ENCODE peak calls at places on chromosomes 12 and 14, in eight cellular contexts. X is endothelial cell of umbilical vein, Z is esophagus muscularis mucosa, C is uterus, R is transverse colon, P is brain microvascular endothelial cell, J is GM23338, V is adrenal gland. M is an unnamed sample.

GRCh38 chr14:31360919-31361662 is 59.3 kb downstream of the HEATR5A start:
- DNase-seq in X (peak), Z (no peak), C (no peak), R (no peak), P (no peak), J (no peak), V (no peak), M (no peak)

GRCh38 chr12:34406996-34407300 is 384.7 kb downstream of the ALG10 start:
- DNase-seq in X (no peak), Z (no peak), C (peak), R (peak), P (no peak), J (no peak), V (peak), M (no peak)

GRCh38 chr12:65306603-65307501 is 28.4 kb downstream of the MSRB3 start:
- DNase-seq in X (peak), Z (no peak), C (peak), R (peak), P (peak), J (peak), V (peak), M (no peak)

GRCh38 chr12:47881826-47882427 is 22.9 kb downstream of the VDR start:
- DNase-seq in X (no peak), Z (no peak), C (peak), R (no peak), P (peak), J (no peak), V (no peak), M (no peak)

GRCh38 chr14:52553671-52554575 is 1.3 kb downstream of the GPR137C start:
- DNase-seq in X (peak), Z (peak), C (peak), R (peak), P (peak), J (peak), V (peak), M (peak)

GRCh38 chr14:67370830-67371229 is 10.7 kb downstream of the EIF2S1 start:
- DNase-seq in X (peak), Z (no peak), C (no peak), R (no peak), P (peak), J (no peak), V (no peak), M (no peak)

GRCh38 chr14:98174031-98174430 is 1098.0 kb downstream of the BCL11B start:
- DNase-seq in X (no peak), Z (no peak), C (no peak), R (no peak), P (no peak), J (no peak), V (no peak), M (no peak)

GRCh38 chr12:47818701-47819543 is 781 bp downstream of the HDAC7 start:
- DNase-seq in X (peak), Z (no peak), C (peak), R (peak), P (no peak), J (peak), V (peak), M (peak)

GRCh38 chr14:84445486-84445885 is 1084.5 kb upstream of the FLRT2 start:
- DNase-seq in X (no peak), Z (no peak), C (no peak), R (no peak), P (no peak), J (no peak), V (no peak), M (no peak)

GRCh38 chr12:96117460-96117859 is 76.7 kb upstream of the ELK3 start:
- DNase-seq in X (no peak), Z (no peak), C (no peak), R (no peak), P (no peak), J (no peak), V (no peak), M (no peak)

GRCh38 chr14:102900631-102901571 is 21.6 kb upstream of the AMN start:
- DNase-seq in X (no peak), Z (no peak), C (no peak), R (no peak), P (no peak), J (no peak), V (no peak), M (no peak)

GRCh38 chr12:4864575-4864974 is 45.1 kb upstream of the KCNA1 start:
- DNase-seq in X (no peak), Z (peak), C (no peak), R (no peak), P (no peak), J (no peak), V (no peak), M (no peak)

GRCh38 chr14:100566119-100566518 is 21.1 kb downstream of the BEGAIN start:
- DNase-seq in X (no peak), Z (no peak), C (no peak), R (peak), P (no peak), J (no peak), V (no peak), M (no peak)

GRCh38 chr12:97426485-97427116 is 36.0 kb upstream of the RMST start:
- DNase-seq in X (no peak), Z (no peak), C (no peak), R (no peak), P (no peak), J (peak), V (no peak), M (no peak)

GRCh38 chr12:13968281-13968680 is 13.1 kb downstream of the GRIN2B start:
- DNase-seq in X (no peak), Z (no peak), C (no peak), R (no peak), P (no peak), J (no peak), V (no peak), M (no peak)

GRCh38 chr14:75315143-75315542 is 36.5 kb downstream of the FOS start:
- DNase-seq in X (peak), Z (no peak), C (no peak), R (peak), P (peak), J (no peak), V (no peak), M (no peak)

DNA sequence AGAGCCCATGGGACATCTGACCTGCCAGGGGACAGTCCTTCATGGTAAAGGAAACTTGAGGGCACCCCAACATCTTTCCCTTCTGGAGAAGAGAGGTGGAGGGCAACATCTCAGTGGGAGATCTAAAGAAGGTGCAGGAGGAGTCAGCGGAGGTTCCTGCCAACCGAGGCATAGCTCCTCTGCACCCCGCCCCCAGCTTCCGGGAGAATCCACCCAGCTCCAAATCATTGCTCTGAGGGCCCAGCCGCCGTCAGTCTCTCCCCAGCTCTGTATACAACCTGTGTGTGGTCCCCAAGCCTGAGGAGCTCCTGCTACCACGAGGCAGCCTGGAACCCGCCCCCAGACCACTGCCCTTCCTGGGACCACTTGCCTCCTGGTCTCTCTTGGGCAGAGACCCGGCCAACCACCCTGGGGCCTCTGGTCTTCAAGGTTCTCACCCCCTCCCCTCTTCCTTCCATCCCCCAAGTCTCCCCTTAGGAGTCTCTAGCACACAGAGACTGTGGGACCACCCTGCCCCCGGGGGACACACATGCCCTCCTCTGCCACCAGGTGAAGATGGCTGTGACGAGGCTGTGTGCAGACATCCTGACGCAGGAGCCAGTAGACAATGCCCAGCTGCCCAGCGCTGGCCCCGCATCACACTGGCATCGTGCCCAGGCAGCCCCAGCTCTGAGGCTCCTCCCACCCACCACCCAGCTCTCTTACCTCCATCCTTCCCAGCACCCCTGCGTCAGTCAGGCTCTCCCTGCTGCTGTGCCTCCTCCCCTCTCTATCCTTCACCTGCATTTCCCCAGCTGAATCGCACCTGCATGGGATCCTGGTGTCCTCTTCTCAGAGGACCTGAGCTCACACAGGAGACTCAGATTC is 13.0 kb upstream of the NUDT14 start:
- DNase-seq in X (peak), Z (no peak), C (no peak), R (no peak), P (no peak), J (no peak), V (no peak), M (no peak)
- H3K27ac ChIP-seq in X (peak), Z (no peak), C (peak), R (no peak), P (no peak), J (no peak), V (no peak), M (no peak)

DNA sequence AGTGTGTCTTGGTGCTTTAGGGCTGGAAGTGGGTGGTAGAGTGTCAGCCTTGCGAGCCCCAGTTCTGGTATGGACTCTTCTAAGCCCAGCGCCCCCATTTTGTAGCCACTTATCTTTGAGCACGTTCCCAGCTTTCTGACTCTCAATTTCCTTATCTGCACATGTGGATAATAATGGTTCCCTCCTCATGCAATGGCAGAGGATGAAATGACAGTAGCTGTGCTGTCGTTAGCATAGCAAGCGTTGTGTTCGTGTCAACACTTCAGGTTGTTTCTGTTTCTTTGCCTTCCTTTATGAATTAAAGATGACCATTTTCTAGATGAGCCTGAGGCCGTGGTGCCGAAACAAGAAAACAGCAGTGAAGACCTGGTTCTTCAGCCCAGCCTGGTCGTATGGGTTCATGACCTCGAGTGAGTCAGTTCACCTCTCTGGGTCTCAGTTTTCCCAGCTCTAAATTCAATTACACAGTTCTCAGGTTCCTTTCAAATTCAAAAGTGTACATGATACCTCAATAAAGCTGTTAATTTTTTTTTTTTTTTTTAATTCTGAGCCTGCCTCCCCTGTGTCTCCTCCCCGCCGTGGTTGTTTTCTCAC is 233.0 kb downstream of the SLC41A2 start:
- DNase-seq in X (no peak), Z (no peak), C (no peak), R (no peak), P (no peak), J (no peak), V (no peak), M (no peak)
- H3K27ac ChIP-seq in X (no peak), Z (no peak), C (no peak), R (no peak), P (no peak), J (no peak), V (no peak), M (no peak)

GRCh38 chr14:64411001-64411400 is 22.8 kb downstream of the MTHFD1 start:
- DNase-seq in X (no peak), Z (no peak), C (no peak), R (no peak), P (no peak), J (no peak), V (no peak), M (no peak)

GRCh38 chr14:64409509-64409908 is 21.4 kb downstream of the MTHFD1 start:
- DNase-seq in X (no peak), Z (no peak), C (no peak), R (no peak), P (no peak), J (no peak), V (no peak), M (no peak)

GRCh38 chr14:64407329-64407728 is 19.2 kb downstream of the MTHFD1 start:
- DNase-seq in X (no peak), Z (no peak), C (no peak), R (no peak), P (no peak), J (no peak), V (no peak), M (no peak)

GRCh38 chr14:64412237-64412636 is 24.1 kb downstream of the MTHFD1 start:
- DNase-seq in X (no peak), Z (no peak), C (no peak), R (no peak), P (no peak), J (no peak), V (no peak), M (no peak)

DNA sequence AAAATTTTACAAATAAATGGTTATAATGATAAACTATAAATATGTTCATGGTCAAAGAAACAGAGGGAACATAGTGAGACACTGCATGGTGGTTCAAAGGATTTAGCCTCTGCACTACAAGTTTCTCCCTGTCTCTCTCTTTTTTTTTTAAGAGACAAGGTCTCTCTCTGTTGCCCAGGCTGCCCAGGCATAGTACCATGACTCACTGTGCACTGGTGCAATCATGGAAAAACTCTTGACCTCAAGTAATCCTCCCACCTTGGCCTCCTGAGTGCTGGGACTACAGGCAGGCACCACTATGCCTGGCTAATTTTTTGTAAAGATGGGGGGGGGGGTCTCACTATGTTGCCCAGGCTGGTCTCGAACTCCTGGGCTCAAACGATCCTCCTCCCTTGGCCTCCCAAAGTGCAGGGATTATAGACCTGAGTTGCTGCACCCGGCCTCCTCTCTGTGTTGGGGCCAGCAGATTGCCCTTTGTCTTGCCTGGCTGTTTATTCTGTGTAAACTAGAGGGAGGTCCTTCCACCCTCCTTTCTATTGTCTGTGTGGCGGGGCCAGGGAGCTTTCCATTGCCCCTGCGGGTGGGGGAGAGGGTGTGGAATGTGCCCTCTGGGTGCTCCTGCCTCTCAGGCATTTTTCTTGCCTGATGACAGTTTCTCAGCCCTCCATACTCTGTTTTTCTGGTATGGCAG is 22.1 kb downstream of the MTHFD1 start:
- DNase-seq in X (no peak), Z (no peak), C (no peak), R (no peak), P (peak), J (peak), V (no peak), M (no peak)
- H3K27ac ChIP-seq in X (no peak), Z (no peak), C (no peak), R (no peak), P (peak), J (peak), V (no peak), M (no peak)

GRCh38 chr12:132181570-132182200 is 37.4 kb downstream of the NOC4L start:
- DNase-seq in X (no peak), Z (no peak), C (no peak), R (no peak), P (no peak), J (no peak), V (no peak), M (no peak)

GRCh38 chr12:132178314-132178713 is 34.1 kb downstream of the NOC4L start:
- DNase-seq in X (no peak), Z (no peak), C (no peak), R (no peak), P (no peak), J (no peak), V (no peak), M (no peak)

GRCh38 chr12:132180648-132181546 is 36.6 kb downstream of the NOC4L start:
- DNase-seq in X (no peak), Z (no peak), C (no peak), R (no peak), P (no peak), J (no peak), V (no peak), M (no peak)

GRCh38 chr12:132178801-132179401 is 34.6 kb downstream of the NOC4L start:
- DNase-seq in X (no peak), Z (no peak), C (no peak), R (no peak), P (no peak), J (peak), V (no peak), M (no peak)

GRCh38 chr12:132179431-132180362 is 35.4 kb downstream of the NOC4L start:
- DNase-seq in X (no peak), Z (no peak), C (no peak), R (no peak), P (no peak), J (no peak), V (no peak), M (no peak)
- H3K27ac ChIP-seq in X (no peak), Z (no peak), C (no peak), R (no peak), P (no peak), J (no peak), V (no peak), M (no peak)

GRCh38 chr12:109952873-109953272 is 43.3 kb downstream of the GIT2 start:
- DNase-seq in X (no peak), Z (no peak), C (no peak), R (no peak), P (no peak), J (no peak), V (no peak), M (no peak)

GRCh38 chr12:109951751-109952150 is 44.4 kb downstream of the GIT2 start:
- DNase-seq in X (no peak), Z (no peak), C (peak), R (no peak), P (peak), J (no peak), V (peak), M (no peak)

GRCh38 chr12:109953656-109954055 is 42.5 kb downstream of the GIT2 start:
- DNase-seq in X (no peak), Z (no peak), C (no peak), R (no peak), P (no peak), J (no peak), V (no peak), M (no peak)

GRCh38 chr12:109951136-109951535 is 45.0 kb downstream of the GIT2 start:
- DNase-seq in X (no peak), Z (no peak), C (no peak), R (no peak), P (peak), J (no peak), V (no peak), M (no peak)

GRCh38 chr12:109952160-109952858 is 43.9 kb downstream of the GIT2 start:
- DNase-seq in X (no peak), Z (no peak), C (no peak), R (no peak), P (no peak), J (no peak), V (no peak), M (no peak)
- H3K27ac ChIP-seq in X (no peak), Z (peak), C (peak), R (no peak), P (peak), J (no peak), V (no peak), M (no peak)

DNA sequence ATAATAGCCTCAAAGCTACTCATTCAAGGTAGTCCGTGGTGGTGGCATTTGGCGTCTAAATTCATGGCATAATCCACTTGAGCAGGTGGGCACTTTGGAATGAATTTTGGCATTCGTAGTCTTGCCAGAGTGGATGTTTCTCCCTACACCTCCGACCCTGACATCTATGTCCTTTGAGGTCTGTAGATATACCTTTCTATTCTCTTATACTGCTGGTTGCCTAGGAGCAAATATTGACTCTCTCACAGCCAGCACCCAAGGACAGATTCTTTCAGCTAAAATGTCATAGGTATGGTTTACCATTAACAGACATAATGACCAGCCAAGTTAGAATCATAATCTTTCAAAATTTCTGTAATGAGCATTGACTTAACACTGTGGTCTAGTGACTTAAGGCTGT is 47.4 kb upstream of the FLRT2 start:
- DNase-seq in X (no peak), Z (no peak), C (no peak), R (no peak), P (no peak), J (no peak), V (no peak), M (no peak)
- H3K27ac ChIP-seq in X (no peak), Z (no peak), C (no peak), R (peak), P (no peak), J (no peak), V (no peak), M (no peak)

GRCh38 chr12:50927356-50927755 is 25.0 kb upstream of the HIGD1C start:
- DNase-seq in X (peak), Z (no peak), C (no peak), R (no peak), P (no peak), J (no peak), V (no peak), M (no peak)
- H3K27ac ChIP-seq in X (no peak), Z (peak), C (peak), R (peak), P (no peak), J (no peak), V (no peak), M (peak)

GRCh38 chr14:105418269-105419054 is 1.2 kb upstream of the MTA1 start:
- DNase-seq in X (no peak), Z (no peak), C (no peak), R (no peak), P (no peak), J (no peak), V (no peak), M (no peak)

GRCh38 chr14:105420141-105420975 is 731 bp downstream of the MTA1 start:
- DNase-seq in X (no peak), Z (no peak), C (no peak), R (no peak), P (no peak), J (peak), V (no peak), M (no peak)

GRCh38 chr14:105419305-105420091 is at the start of gene MTA1:
- DNase-seq in X (no peak), Z (no peak), C (no peak), R (peak), P (no peak), J (peak), V (peak), M (no peak)

GRCh38 chr14:105420976-105421674 is 1.5 kb downstream of the MTA1 start:
- DNase-seq in X (no peak), Z (no peak), C (no peak), R (no peak), P (no peak), J (no peak), V (no peak), M (no peak)

DNA sequence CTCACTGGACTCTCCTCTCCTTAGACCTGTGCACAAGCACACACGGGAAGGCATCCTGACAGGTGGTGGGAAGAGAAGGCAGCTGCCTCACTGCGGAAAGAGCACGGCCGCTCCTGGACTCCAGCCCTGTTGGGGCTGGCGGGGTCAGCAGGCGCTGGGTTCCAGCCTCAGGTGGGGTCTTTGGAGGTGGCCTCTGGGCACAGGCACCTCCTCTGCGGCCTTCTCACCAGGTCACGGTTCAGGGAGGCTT is 647 bp upstream of the MTA1 start:
- DNase-seq in X (no peak), Z (no peak), C (no peak), R (no peak), P (no peak), J (no peak), V (no peak), M (no peak)
- H3K27ac ChIP-seq in X (no peak), Z (peak), C (peak), R (peak), P (no peak), J (no peak), V (no peak), M (peak)

GRCh38 chr12:94586589-94587259 is 63.6 kb downstream of the TMCC3 start:
- DNase-seq in X (peak), Z (no peak), C (no peak), R (peak), P (no peak), J (no peak), V (no peak), M (no peak)
- H3K27ac ChIP-seq in X (peak), Z (peak), C (peak), R (peak), P (no peak), J (no peak), V (no peak), M (no peak)

GRCh38 chr12:76113800-76114757 is 29.6 kb upstream of the NAP1L1 start:
- DNase-seq in X (no peak), Z (peak), C (no peak), R (no peak), P (no peak), J (no peak), V (no peak), M (no peak)
- H3K27ac ChIP-seq in X (no peak), Z (no peak), C (no peak), R (no peak), P (no peak), J (no peak), V (no peak), M (no peak)